ENCODE peak calls at places on chromosomes 4 and X, in seven cellular contexts. One of them, this sample, is unnamed.

GRCh38 chrX:134459683-134460004 is 321 bp upstream of the HPRT1 start:
- DNase-seq in left ventricle myocardium inferior: no peak
- DNase-seq in right atrium auricular region: no peak
- DNase-seq in NCI-H774: no peak
- DNase-seq in stimulated activated CD4-positive, alpha-beta T cell treated with anti-CD3 and anti-CD28 coated beads, Interleukin-15, amount 100 ng/mL, for 24 hours: no peak
- DNase-seq in cardiac fibroblast: no peak
- DNase-seq in immature natural killer cell: no peak
- DNase-seq in this sample: no peak

GRCh38 chrX:78658851-78659744 is at the start of gene RTL3:
- DNase-seq in left ventricle myocardium inferior: no peak
- DNase-seq in NCI-H774: no peak
- DNase-seq in cardiac fibroblast: peak
- DNase-seq in right atrium auricular region: no peak
- DNase-seq in stimulated activated CD4-positive, alpha-beta T cell treated with anti-CD3 and anti-CD28 coated beads, Interleukin-15, amount 100 ng/mL, for 24 hours: no peak
- DNase-seq in immature natural killer cell: peak
- DNase-seq in this sample: no peak

GRCh38 chrX:2828404-2829065 is at the start of gene GYG2:
- DNase-seq in left ventricle myocardium inferior: no peak
- DNase-seq in NCI-H774: no peak
- DNase-seq in stimulated activated CD4-positive, alpha-beta T cell treated with anti-CD3 and anti-CD28 coated beads, Interleukin-15, amount 100 ng/mL, for 24 hours: no peak
- DNase-seq in right atrium auricular region: no peak
- DNase-seq in cardiac fibroblast: peak
- DNase-seq in immature natural killer cell: no peak
- DNase-seq in this sample: no peak

GRCh38 chrX:13092455-13092941 is 48.1 kb upstream of the FAM9C start:
- DNase-seq in cardiac fibroblast: no peak
- DNase-seq in NCI-H774: no peak
- DNase-seq in stimulated activated CD4-positive, alpha-beta T cell treated with anti-CD3 and anti-CD28 coated beads, Interleukin-15, amount 100 ng/mL, for 24 hours: peak
- DNase-seq in left ventricle myocardium inferior: no peak
- DNase-seq in right atrium auricular region: no peak
- DNase-seq in immature natural killer cell: peak
- DNase-seq in this sample: peak

GRCh38 chr4:62431513-62431912 is 1231.4 kb downstream of the ADGRL3 start:
- DNase-seq in left ventricle myocardium inferior: no peak
- DNase-seq in stimulated activated CD4-positive, alpha-beta T cell treated with anti-CD3 and anti-CD28 coated beads, Interleukin-15, amount 100 ng/mL, for 24 hours: no peak
- DNase-seq in right atrium auricular region: no peak
- DNase-seq in cardiac fibroblast: no peak
- DNase-seq in NCI-H774: no peak
- DNase-seq in immature natural killer cell: no peak
- DNase-seq in this sample: no peak

GRCh38 chr4:37664696-37665095 is 21.5 kb downstream of the RELL1 start:
- DNase-seq in stimulated activated CD4-positive, alpha-beta T cell treated with anti-CD3 and anti-CD28 coated beads, Interleukin-15, amount 100 ng/mL, for 24 hours: no peak
- DNase-seq in immature natural killer cell: no peak
- DNase-seq in left ventricle myocardium inferior: no peak
- DNase-seq in right atrium auricular region: no peak
- DNase-seq in cardiac fibroblast: no peak
- DNase-seq in NCI-H774: no peak
- DNase-seq in this sample: no peak

GRCh38 chr4:126628933-126629332 is 1003.8 kb upstream of the INTU start:
- DNase-seq in right atrium auricular region: no peak
- DNase-seq in left ventricle myocardium inferior: no peak
- DNase-seq in NCI-H774: no peak
- DNase-seq in stimulated activated CD4-positive, alpha-beta T cell treated with anti-CD3 and anti-CD28 coated beads, Interleukin-15, amount 100 ng/mL, for 24 hours: no peak
- DNase-seq in immature natural killer cell: no peak
- DNase-seq in cardiac fibroblast: no peak
- DNase-seq in this sample: no peak

GRCh38 chr4:16264798-16265197 is 38.5 kb upstream of the TAPT1 start:
- DNase-seq in right atrium auricular region: no peak
- DNase-seq in stimulated activated CD4-positive, alpha-beta T cell treated with anti-CD3 and anti-CD28 coated beads, Interleukin-15, amount 100 ng/mL, for 24 hours: no peak
- DNase-seq in cardiac fibroblast: peak
- DNase-seq in immature natural killer cell: peak
- DNase-seq in left ventricle myocardium inferior: no peak
- DNase-seq in NCI-H774: peak
- DNase-seq in this sample: no peak

GRCh38 chrX:148161661-148162060 is 180.5 kb downstream of the FMR1NB start:
- DNase-seq in stimulated activated CD4-positive, alpha-beta T cell treated with anti-CD3 and anti-CD28 coated beads, Interleukin-15, amount 100 ng/mL, for 24 hours: no peak
- DNase-seq in NCI-H774: no peak
- DNase-seq in cardiac fibroblast: no peak
- DNase-seq in left ventricle myocardium inferior: no peak
- DNase-seq in right atrium auricular region: no peak
- DNase-seq in immature natural killer cell: no peak
- DNase-seq in this sample: no peak

GRCh38 chr4:177064724-177065394 is 244.8 kb upstream of the NEIL3 start:
- DNase-seq in immature natural killer cell: no peak
- DNase-seq in cardiac fibroblast: no peak
- DNase-seq in NCI-H774: no peak
- DNase-seq in left ventricle myocardium inferior: no peak
- DNase-seq in right atrium auricular region: no peak
- DNase-seq in stimulated activated CD4-positive, alpha-beta T cell treated with anti-CD3 and anti-CD28 coated beads, Interleukin-15, amount 100 ng/mL, for 24 hours: no peak
- DNase-seq in this sample: no peak

GRCh38 chr4:140188975-140189374 is 35.0 kb upstream of the MAML3 start:
- DNase-seq in immature natural killer cell: no peak
- DNase-seq in left ventricle myocardium inferior: no peak
- DNase-seq in right atrium auricular region: no peak
- DNase-seq in cardiac fibroblast: peak
- DNase-seq in NCI-H774: no peak
- DNase-seq in stimulated activated CD4-positive, alpha-beta T cell treated with anti-CD3 and anti-CD28 coated beads, Interleukin-15, amount 100 ng/mL, for 24 hours: no peak
- DNase-seq in this sample: no peak

GRCh38 chr4:34972189-34972588 is 1272.1 kb downstream of the ARAP2 start:
- DNase-seq in right atrium auricular region: no peak
- DNase-seq in NCI-H774: peak
- DNase-seq in immature natural killer cell: no peak
- DNase-seq in cardiac fibroblast: no peak
- DNase-seq in stimulated activated CD4-positive, alpha-beta T cell treated with anti-CD3 and anti-CD28 coated beads, Interleukin-15, amount 100 ng/mL, for 24 hours: no peak
- DNase-seq in left ventricle myocardium inferior: no peak
- DNase-seq in this sample: no peak

GRCh38 chr4:41985151-41985550 is 3.6 kb downstream of the DCAF4L1 start:
- DNase-seq in NCI-H774: no peak
- DNase-seq in right atrium auricular region: no peak
- DNase-seq in left ventricle myocardium inferior: no peak
- DNase-seq in cardiac fibroblast: no peak
- DNase-seq in immature natural killer cell: no peak
- DNase-seq in stimulated activated CD4-positive, alpha-beta T cell treated with anti-CD3 and anti-CD28 coated beads, Interleukin-15, amount 100 ng/mL, for 24 hours: no peak
- DNase-seq in this sample: no peak

GRCh38 chr4:38620025-38620424 is 44.0 kb upstream of the KLF3 start:
- DNase-seq in NCI-H774: no peak
- DNase-seq in immature natural killer cell: no peak
- DNase-seq in stimulated activated CD4-positive, alpha-beta T cell treated with anti-CD3 and anti-CD28 coated beads, Interleukin-15, amount 100 ng/mL, for 24 hours: no peak
- DNase-seq in left ventricle myocardium inferior: no peak
- DNase-seq in cardiac fibroblast: no peak
- DNase-seq in right atrium auricular region: no peak
- DNase-seq in this sample: no peak

GRCh38 chr4:73181231-73181630 is 77.4 kb downstream of the ANKRD17 start:
- DNase-seq in left ventricle myocardium inferior: no peak
- DNase-seq in cardiac fibroblast: no peak
- DNase-seq in stimulated activated CD4-positive, alpha-beta T cell treated with anti-CD3 and anti-CD28 coated beads, Interleukin-15, amount 100 ng/mL, for 24 hours: no peak
- DNase-seq in NCI-H774: no peak
- DNase-seq in right atrium auricular region: no peak
- DNase-seq in immature natural killer cell: no peak
- DNase-seq in this sample: no peak

GRCh38 chr4:158829254-158829653 is 60.4 kb downstream of the FNIP2 start:
- DNase-seq in cardiac fibroblast: no peak
- DNase-seq in left ventricle myocardium inferior: no peak
- DNase-seq in immature natural killer cell: no peak
- DNase-seq in right atrium auricular region: no peak
- DNase-seq in NCI-H774: no peak
- DNase-seq in stimulated activated CD4-positive, alpha-beta T cell treated with anti-CD3 and anti-CD28 coated beads, Interleukin-15, amount 100 ng/mL, for 24 hours: no peak
- DNase-seq in this sample: no peak

GRCh38 chrX:70436380-70436779 is 8.3 kb upstream of the DLG3 start:
- DNase-seq in immature natural killer cell: no peak
- DNase-seq in NCI-H774: no peak
- DNase-seq in cardiac fibroblast: peak
- DNase-seq in left ventricle myocardium inferior: no peak
- DNase-seq in right atrium auricular region: no peak
- DNase-seq in stimulated activated CD4-positive, alpha-beta T cell treated with anti-CD3 and anti-CD28 coated beads, Interleukin-15, amount 100 ng/mL, for 24 hours: no peak
- DNase-seq in this sample: peak

GRCh38 chr4:4416981-4417380 is 30.1 kb downstream of the NSG1 start:
- DNase-seq in cardiac fibroblast: no peak
- DNase-seq in NCI-H774: no peak
- DNase-seq in stimulated activated CD4-positive, alpha-beta T cell treated with anti-CD3 and anti-CD28 coated beads, Interleukin-15, amount 100 ng/mL, for 24 hours: no peak
- DNase-seq in left ventricle myocardium inferior: no peak
- DNase-seq in immature natural killer cell: no peak
- DNase-seq in right atrium auricular region: no peak
- DNase-seq in this sample: no peak

This sample was measured in activated naive CD4-positive, alpha-beta T cell treated with anti-CD3 and anti-CD28 coated beads for 36 hours.